ENCODE peak calls at places on chromosomes 4 and X, in seven cellular contexts. One of them, this sample, is unnamed.

GRCh38 chr4:155428128-155428527 is 51.4 kb upstream of the MAP9 start:
- DNase-seq in left lung: no peak
- DNase-seq in psoas muscle: no peak
- DNase-seq in bronchial epithelial cell: no peak
- DNase-seq in AG04449: no peak
- DNase-seq in fibroblast of pulmonary artery: no peak
- DNase-seq in adrenal gland: no peak
- DNase-seq in this sample: no peak

GRCh38 chrX:48083212-48083611 is 11.8 kb upstream of the ZNF630 start:
- DNase-seq in adrenal gland: peak; percentile 40
- DNase-seq in psoas muscle: no peak
- DNase-seq in AG04449: no peak
- DNase-seq in fibroblast of pulmonary artery: peak; percentile 60
- DNase-seq in left lung: no peak
- DNase-seq in bronchial epithelial cell: peak; percentile 38
- DNase-seq in this sample: peak; percentile 2

GRCh38 chr4:87211249-87211952 is 9.0 kb downstream of the KLHL8 start:
- DNase-seq in left lung: no peak
- DNase-seq in psoas muscle: no peak
- DNase-seq in AG04449: no peak
- DNase-seq in bronchial epithelial cell: no peak
- DNase-seq in adrenal gland: no peak
- DNase-seq in fibroblast of pulmonary artery: no peak
- DNase-seq in this sample: no peak

GRCh38 chrX:136909119-136909705 is 28.7 kb upstream of the RBMX start:
- DNase-seq in fibroblast of pulmonary artery: peak; percentile 79
- DNase-seq in psoas muscle: peak; percentile 81
- DNase-seq in adrenal gland: peak; percentile 74
- DNase-seq in left lung: peak; percentile 84
- DNase-seq in bronchial epithelial cell: peak; percentile 49
- DNase-seq in AG04449: no peak
- DNase-seq in this sample: no peak

GRCh38 chrX:149045645-149046210 is 459.4 kb downstream of the IDS start:
- DNase-seq in bronchial epithelial cell: no peak
- DNase-seq in left lung: no peak
- DNase-seq in AG04449: no peak
- DNase-seq in adrenal gland: no peak
- DNase-seq in fibroblast of pulmonary artery: no peak
- DNase-seq in psoas muscle: no peak
- DNase-seq in this sample: no peak

GRCh38 chrX:117969337-117969736 is 147.3 kb downstream of the KLHL13 start:
- DNase-seq in AG04449: no peak
- DNase-seq in fibroblast of pulmonary artery: no peak
- DNase-seq in adrenal gland: no peak
- DNase-seq in bronchial epithelial cell: no peak
- DNase-seq in left lung: no peak
- DNase-seq in psoas muscle: no peak
- DNase-seq in this sample: no peak

GRCh38 chr4:1655081-1655480 is 29.0 kb downstream of the FAM53A start:
- DNase-seq in fibroblast of pulmonary artery: no peak
- DNase-seq in psoas muscle: no peak
- DNase-seq in adrenal gland: no peak
- DNase-seq in bronchial epithelial cell: no peak
- DNase-seq in left lung: no peak
- DNase-seq in AG04449: no peak
- DNase-seq in this sample: no peak

GRCh38 chrX:133305348-133305747 is 87.2 kb upstream of the TFDP3 start:
- DNase-seq in AG04449: no peak
- DNase-seq in left lung: no peak
- DNase-seq in fibroblast of pulmonary artery: no peak
- DNase-seq in psoas muscle: no peak
- DNase-seq in bronchial epithelial cell: no peak
- DNase-seq in adrenal gland: no peak
- DNase-seq in this sample: no peak

GRCh38 chr4:183430317-183430986 is 14.0 kb upstream of the CDKN2AIP start:
- DNase-seq in bronchial epithelial cell: no peak
- DNase-seq in adrenal gland: no peak
- DNase-seq in psoas muscle: no peak
- DNase-seq in left lung: no peak
- DNase-seq in fibroblast of pulmonary artery: peak; percentile 3
- DNase-seq in AG04449: no peak
- DNase-seq in this sample: no peak

GRCh38 chrX:40433160-40433559 is 147.6 kb upstream of the ATP6AP2 start:
- DNase-seq in adrenal gland: no peak
- DNase-seq in bronchial epithelial cell: no peak
- DNase-seq in psoas muscle: no peak
- DNase-seq in AG04449: no peak
- DNase-seq in left lung: no peak
- DNase-seq in fibroblast of pulmonary artery: no peak
- DNase-seq in this sample: no peak

GRCh38 chr4:681736-682451 is 7.1 kb downstream of the SLC49A3 start:
- DNase-seq in AG04449: no peak
- DNase-seq in bronchial epithelial cell: no peak
- DNase-seq in adrenal gland: peak; percentile 63
- DNase-seq in fibroblast of pulmonary artery: no peak
- DNase-seq in psoas muscle: no peak
- DNase-seq in left lung: no peak
- DNase-seq in this sample: no peak

GRCh38 chrX:140733766-140734342 is 24.3 kb downstream of the LINC00632 start:
- DNase-seq in adrenal gland: peak; percentile 36
- DNase-seq in fibroblast of pulmonary artery: peak; percentile 70
- DNase-seq in left lung: no peak
- DNase-seq in psoas muscle: no peak
- DNase-seq in bronchial epithelial cell: peak; percentile 45
- DNase-seq in AG04449: no peak
- DNase-seq in this sample: no peak

GRCh38 chr4:76208005-76208765 is 5.4 kb downstream of the SCARB2 start:
- DNase-seq in psoas muscle: peak; percentile 80
- DNase-seq in AG04449: no peak
- DNase-seq in bronchial epithelial cell: peak; percentile 91
- DNase-seq in fibroblast of pulmonary artery: peak; percentile 94
- DNase-seq in left lung: peak; percentile 88
- DNase-seq in adrenal gland: peak; percentile 93
- DNase-seq in this sample: peak; percentile 71

GRCh38 chr4:130478406-130478805 is 1382.5 kb downstream of the C4orf33 start:
- DNase-seq in fibroblast of pulmonary artery: peak; percentile 91
- DNase-seq in bronchial epithelial cell: peak; percentile 51
- DNase-seq in left lung: no peak
- DNase-seq in psoas muscle: no peak
- DNase-seq in adrenal gland: no peak
- DNase-seq in AG04449: peak; percentile 36
- DNase-seq in this sample: peak; percentile 11

DNA sequence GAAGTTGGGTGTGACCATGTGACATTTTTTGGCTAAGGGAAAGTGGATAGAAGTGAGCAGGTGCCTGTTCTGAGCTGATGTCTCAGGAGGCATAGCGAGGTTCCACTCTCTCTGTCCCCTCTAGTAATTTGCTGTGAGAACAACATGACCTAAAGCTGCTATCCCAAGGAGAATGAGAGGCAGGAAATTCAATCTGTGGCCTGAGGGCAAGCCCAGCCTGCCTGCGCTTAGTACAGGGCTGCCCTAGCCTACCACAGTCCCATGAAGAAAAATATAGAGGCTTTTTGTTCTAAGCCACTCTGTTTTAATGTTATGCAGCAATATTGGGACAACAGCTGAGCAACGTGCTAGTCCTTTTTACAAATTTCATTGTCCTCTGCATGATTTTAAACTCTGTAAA is 193.1 kb downstream of the LDB2 start:
- DNase-seq in AG04449: no peak
- DNase-seq in bronchial epithelial cell: no peak
- DNase-seq in left lung: no peak
- DNase-seq in psoas muscle: no peak
- DNase-seq in adrenal gland: no peak
- DNase-seq in fibroblast of pulmonary artery: no peak
- DNase-seq in this sample: no peak
- H3K4me3 ChIP-seq in AG04449: no peak overlapping the region
- H3K4me3 ChIP-seq in bronchial epithelial cell: no peak overlapping the region
- H3K4me3 ChIP-seq in left lung: no peak overlapping the region
- H3K4me3 ChIP-seq in psoas muscle: no peak overlapping the region
- H3K4me3 ChIP-seq in adrenal gland: no peak overlapping the region
- H3K4me3 ChIP-seq in fibroblast of pulmonary artery: no peak overlapping the region
- H3K4me3 ChIP-seq in this sample: no peak overlapping the region

DNA sequence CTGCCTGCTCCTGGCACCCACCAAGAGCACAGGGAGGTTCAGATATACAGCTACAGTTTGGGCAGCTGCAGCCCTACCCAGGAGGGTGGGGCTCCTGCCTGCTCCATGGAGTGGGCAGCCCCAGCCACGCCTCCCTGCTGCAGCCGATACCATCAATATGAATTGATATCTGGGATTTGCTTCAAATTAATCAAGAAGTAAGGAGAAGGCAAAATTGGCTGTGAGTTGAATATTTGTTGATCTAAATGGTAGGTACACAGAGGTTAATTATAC is 31.2 kb upstream of the ZNF280C start:
- DNase-seq in left lung: no peak
- DNase-seq in psoas muscle: no peak
- DNase-seq in adrenal gland: no peak
- DNase-seq in fibroblast of pulmonary artery: no peak
- DNase-seq in bronchial epithelial cell: no peak
- DNase-seq in AG04449: no peak
- DNase-seq in this sample: no peak
- H3K4me3 ChIP-seq in left lung: no peak overlapping the region
- H3K4me3 ChIP-seq in psoas muscle: no peak overlapping the region
- H3K4me3 ChIP-seq in adrenal gland: no peak overlapping the region
- H3K4me3 ChIP-seq in fibroblast of pulmonary artery: no peak overlapping the region
- H3K4me3 ChIP-seq in bronchial epithelial cell: no peak overlapping the region
- H3K4me3 ChIP-seq in AG04449: no peak overlapping the region
- H3K4me3 ChIP-seq in this sample: no peak overlapping the region

GRCh38 chr4:156672924-156673323 is 298.7 kb downstream of the PDGFC start:
- DNase-seq in adrenal gland: no peak
- DNase-seq in bronchial epithelial cell: peak; percentile 18
- DNase-seq in psoas muscle: no peak
- DNase-seq in left lung: no peak
- DNase-seq in fibroblast of pulmonary artery: no peak
- DNase-seq in AG04449: no peak
- DNase-seq in this sample: peak; percentile 33

GRCh38 chr4:156676116-156676851 is 295.3 kb downstream of the PDGFC start:
- DNase-seq in AG04449: no peak
- DNase-seq in psoas muscle: no peak
- DNase-seq in adrenal gland: no peak
- DNase-seq in bronchial epithelial cell: peak; percentile 9
- DNase-seq in fibroblast of pulmonary artery: no peak
- DNase-seq in left lung: no peak
- DNase-seq in this sample: no peak

GRCh38 chr4:156677136-156677535 is 294.5 kb downstream of the PDGFC start:
- DNase-seq in bronchial epithelial cell: peak; percentile 33
- DNase-seq in psoas muscle: no peak
- DNase-seq in fibroblast of pulmonary artery: peak; percentile 65
- DNase-seq in left lung: no peak
- DNase-seq in adrenal gland: no peak
- DNase-seq in AG04449: no peak
- DNase-seq in this sample: no peak

GRCh38 chr4:156672492-156672891 is 299.1 kb downstream of the PDGFC start:
- DNase-seq in bronchial epithelial cell: no peak
- DNase-seq in left lung: no peak
- DNase-seq in AG04449: no peak
- DNase-seq in psoas muscle: no peak
- DNase-seq in adrenal gland: no peak
- DNase-seq in fibroblast of pulmonary artery: no peak
- DNase-seq in this sample: no peak

DNA sequence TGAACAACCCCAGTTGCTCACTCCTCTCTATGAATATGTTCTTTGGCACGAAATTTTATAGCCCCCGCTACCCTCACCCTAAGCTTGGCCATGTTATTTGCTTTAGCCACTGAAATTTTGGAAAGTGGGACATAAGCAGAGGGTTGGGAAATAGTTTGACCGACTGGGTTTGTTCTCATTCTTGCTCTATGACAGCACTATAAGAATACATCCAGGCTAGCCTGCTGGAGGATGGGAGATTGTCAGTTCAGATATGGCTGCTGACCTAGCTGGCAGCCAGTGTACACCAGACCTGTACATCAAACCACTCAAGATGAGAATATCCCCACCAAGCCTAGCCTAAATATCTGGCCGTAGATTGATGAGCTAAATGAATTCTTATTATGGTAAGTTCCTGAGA is 298.1 kb downstream of the PDGFC start:
- DNase-seq in left lung: no peak
- DNase-seq in adrenal gland: no peak
- DNase-seq in bronchial epithelial cell: no peak
- DNase-seq in fibroblast of pulmonary artery: peak; percentile 17
- DNase-seq in AG04449: no peak
- DNase-seq in psoas muscle: no peak
- DNase-seq in this sample: no peak
- H3K4me3 ChIP-seq in left lung: no peak overlapping the region
- H3K4me3 ChIP-seq in adrenal gland: no peak overlapping the region
- H3K4me3 ChIP-seq in bronchial epithelial cell: no peak overlapping the region
- H3K4me3 ChIP-seq in fibroblast of pulmonary artery: no peak overlapping the region
- H3K4me3 ChIP-seq in AG04449: no peak overlapping the region
- H3K4me3 ChIP-seq in psoas muscle: no peak overlapping the region
- H3K4me3 ChIP-seq in this sample: no peak overlapping the region

DNA sequence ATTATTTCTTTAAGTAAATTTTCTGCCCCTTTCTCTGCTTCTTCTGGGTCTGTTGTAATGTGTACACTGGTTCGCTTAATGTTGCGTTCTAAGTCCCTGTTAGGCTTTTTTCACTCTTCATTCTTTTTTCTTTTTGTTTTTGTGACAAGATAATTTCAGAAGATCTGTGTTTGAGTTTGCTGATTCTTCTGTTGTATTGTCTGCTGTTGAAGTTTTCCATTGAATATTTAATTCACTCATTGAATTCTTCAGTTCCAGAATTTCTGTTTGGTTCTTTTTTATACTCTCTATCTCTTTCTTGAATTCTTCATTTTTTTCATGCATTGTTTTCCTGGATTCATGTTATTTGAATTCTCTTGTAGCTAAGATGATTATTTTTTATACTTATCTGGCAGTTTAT is 66.3 kb upstream of the NUDT6 start:
- DNase-seq in fibroblast of pulmonary artery: no peak
- DNase-seq in AG04449: no peak
- DNase-seq in adrenal gland: no peak
- DNase-seq in psoas muscle: no peak
- DNase-seq in bronchial epithelial cell: no peak
- DNase-seq in left lung: no peak
- DNase-seq in this sample: no peak
- H3K4me3 ChIP-seq in fibroblast of pulmonary artery: no peak overlapping the region
- H3K4me3 ChIP-seq in AG04449: no peak overlapping the region
- H3K4me3 ChIP-seq in adrenal gland: no peak overlapping the region
- H3K4me3 ChIP-seq in psoas muscle: no peak overlapping the region
- H3K4me3 ChIP-seq in bronchial epithelial cell: no peak overlapping the region
- H3K4me3 ChIP-seq in left lung: no peak overlapping the region
- H3K4me3 ChIP-seq in this sample: no peak overlapping the region

GRCh38 chrX:116480059-116480458 is 17.3 kb upstream of the CT83 start:
- DNase-seq in AG04449: no peak
- DNase-seq in psoas muscle: no peak
- DNase-seq in fibroblast of pulmonary artery: no peak
- DNase-seq in bronchial epithelial cell: no peak
- DNase-seq in left lung: no peak
- DNase-seq in adrenal gland: no peak
- DNase-seq in this sample: no peak
- H3K4me3 ChIP-seq in AG04449: no peak overlapping the region
- H3K4me3 ChIP-seq in psoas muscle: no peak overlapping the region
- H3K4me3 ChIP-seq in fibroblast of pulmonary artery: no peak overlapping the region
- H3K4me3 ChIP-seq in bronchial epithelial cell: no peak overlapping the region
- H3K4me3 ChIP-seq in left lung: no peak overlapping the region
- H3K4me3 ChIP-seq in adrenal gland: no peak overlapping the region
- H3K4me3 ChIP-seq in this sample: no peak overlapping the region